ENCODE peak calls at places on chromosome 6, in seven cellular contexts. R is A549, E is suprapubic skin, L is H1, O is ovary, B is tibial nerve, S is stomach. K is an unnamed sample.

GRCh38 chr6:710601-711571 is 17.9 kb upstream of the EXOC2 start:
- DNase-seq in R (peak), S (peak), E (no peak), B (no peak), O (peak), L (no peak), K (no peak)

GRCh38 chr6:27684264-27685211 is 211.6 kb upstream of the ZNF184 start:
- DNase-seq in S (no peak), E (no peak), R (peak), B (no peak), L (peak), O (peak), K (no peak)

GRCh38 chr6:135173989-135174484 is 7.1 kb upstream of the MYB start:
- DNase-seq in L (no peak), E (no peak), O (no peak), S (no peak), R (no peak), B (no peak), K (no peak)

GRCh38 chr6:47716207-47716606 is 17.8 kb downstream of the ADGRF4 start:
- DNase-seq in E (no peak), L (no peak), R (no peak), S (no peak), B (no peak), O (no peak), K (no peak)

GRCh38 chr6:105991561-105992314 is 94.4 kb upstream of the PRDM1 start:
- DNase-seq in E (no peak), O (peak), L (no peak), B (no peak), R (no peak), S (peak), K (no peak)

GRCh38 chr6:1515781-1516180 is 93.9 kb upstream of the FOXC1 start:
- DNase-seq in S (no peak), L (no peak), O (no peak), E (no peak), R (no peak), B (no peak), K (no peak)

GRCh38 chr6:8229913-8230312 is 127.6 kb upstream of the EEF1E1 start:
- DNase-seq in R (no peak), O (no peak), E (no peak), S (no peak), B (no peak), L (peak), K (no peak)

GRCh38 chr6:33694401-33694931 is 17.0 kb downstream of the UQCC2 start:
- DNase-seq in O (no peak), S (no peak), E (no peak), L (no peak), B (no peak), R (peak), K (no peak)

GRCh38 chr6:133704371-133704770 is 184.5 kb upstream of the TCF21 start:
- DNase-seq in R (no peak), L (no peak), S (no peak), B (no peak), E (no peak), O (no peak), K (no peak)

GRCh38 chr6:102015431-102015830 is 621.9 kb downstream of the GRIK2 start:
- DNase-seq in O (no peak), R (no peak), E (no peak), L (no peak), S (no peak), B (no peak), K (no peak)

GRCh38 chr6:145844933-145845531 is 30.4 kb upstream of the FBXO30 start:
- DNase-seq in S (no peak), L (no peak), B (no peak), O (no peak), E (no peak), R (no peak), K (no peak)

DNA sequence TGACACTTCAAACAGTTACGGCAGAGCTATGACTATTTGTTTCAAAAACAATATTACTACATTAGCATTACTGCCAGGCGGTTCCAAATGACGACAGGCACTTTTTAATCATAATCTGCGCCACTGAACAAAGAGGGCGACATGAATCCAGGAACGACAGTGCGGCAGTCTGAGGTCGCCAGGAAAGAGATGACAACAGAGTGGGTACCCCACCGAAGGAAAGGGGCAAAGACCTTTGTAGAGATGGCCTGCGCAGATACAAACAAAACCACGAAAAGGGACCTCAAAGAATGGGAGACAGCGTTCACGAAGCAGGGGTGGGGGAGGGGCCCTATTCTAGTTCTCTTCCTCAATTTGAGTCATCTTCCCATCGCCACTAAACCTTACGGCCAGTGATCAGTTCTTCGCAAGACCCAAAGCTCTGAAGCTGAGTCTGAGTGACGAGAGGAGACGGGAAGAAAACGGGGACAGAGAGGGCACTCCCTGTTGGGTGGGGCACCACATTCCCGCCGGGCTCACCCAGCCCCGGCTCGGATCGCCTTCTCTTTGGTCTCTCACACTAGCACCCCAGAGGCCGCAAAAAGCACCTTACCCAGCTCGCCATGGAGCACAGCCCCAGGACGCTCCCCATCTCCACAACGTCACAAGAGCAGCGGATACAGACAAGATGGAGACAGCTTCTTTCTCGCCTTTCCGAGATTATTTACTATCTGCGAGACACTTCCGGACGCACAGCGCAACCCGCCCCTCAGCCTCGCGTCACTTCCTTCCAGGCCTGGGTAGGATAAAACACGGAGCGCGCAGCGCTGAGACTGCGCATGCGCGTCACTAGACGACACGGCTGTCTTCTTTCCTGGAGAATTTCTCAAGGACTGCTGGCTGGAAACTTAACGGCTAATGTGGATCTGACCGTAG is at the start of gene SERINC1:
- DNase-seq in B (peak), L (peak), R (peak), O (peak), E (peak), S (peak), K (peak)
- TF ChIP-seq EP300 in B (peak), L (no peak), R (no peak), O (no peak), E (no peak), S (no peak), K (no peak)

GRCh38 chr6:63114610-63115009 is 96.7 kb upstream of the FKBP1C start:
- DNase-seq in B (no peak), E (no peak), S (no peak), O (no peak), R (no peak), L (no peak), K (no peak)
- TF ChIP-seq EP300 in B (no peak), E (no peak), S (no peak), O (no peak), R (no peak), L (no peak), K (no peak)

DNA sequence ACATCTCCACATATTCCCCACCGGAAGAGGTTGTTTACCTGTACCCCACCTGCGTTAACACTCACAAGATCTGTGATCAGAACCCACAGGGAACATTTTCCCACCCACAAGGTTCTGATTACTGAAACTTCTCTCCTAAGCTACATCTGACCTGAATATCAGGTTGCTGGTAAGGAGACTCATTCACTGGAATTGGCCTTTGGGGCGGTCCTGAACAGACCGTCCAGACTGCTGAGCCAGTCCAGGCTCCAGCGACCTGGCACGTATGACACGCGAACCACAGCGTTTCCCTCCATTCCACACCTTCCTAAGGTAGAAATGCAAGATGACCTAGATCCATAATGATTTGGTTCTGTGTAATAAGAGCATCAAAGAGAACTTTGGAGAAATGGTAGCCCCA is 9.8 kb downstream of the VGLL2 start:
- DNase-seq in E (no peak), S (no peak), B (no peak), R (no peak), L (no peak), O (no peak), K (no peak)
- TF ChIP-seq EP300 in E (no peak), S (no peak), B (no peak), R (no peak), L (no peak), O (no peak), K (no peak)

GRCh38 chr6:43713611-43714310 is 26.2 kb upstream of the MRPS18A start:
- DNase-seq in E (no peak), S (no peak), O (no peak), R (no peak), B (no peak), L (no peak), K (no peak)

GRCh38 chr6:43712590-43712989 is 25.0 kb upstream of the MRPS18A start:
- DNase-seq in R (no peak), L (no peak), S (no peak), O (no peak), B (no peak), E (no peak), K (no peak)

GRCh38 chr6:43715056-43715788 is 27.6 kb upstream of the MRPS18A start:
- DNase-seq in B (no peak), S (no peak), L (no peak), R (no peak), E (no peak), O (no peak), K (no peak)

GRCh38 chr6:43716099-43716498 is 28.5 kb upstream of the MRPS18A start:
- DNase-seq in B (no peak), S (no peak), R (no peak), L (no peak), O (peak), E (no peak), K (no peak)

DNA sequence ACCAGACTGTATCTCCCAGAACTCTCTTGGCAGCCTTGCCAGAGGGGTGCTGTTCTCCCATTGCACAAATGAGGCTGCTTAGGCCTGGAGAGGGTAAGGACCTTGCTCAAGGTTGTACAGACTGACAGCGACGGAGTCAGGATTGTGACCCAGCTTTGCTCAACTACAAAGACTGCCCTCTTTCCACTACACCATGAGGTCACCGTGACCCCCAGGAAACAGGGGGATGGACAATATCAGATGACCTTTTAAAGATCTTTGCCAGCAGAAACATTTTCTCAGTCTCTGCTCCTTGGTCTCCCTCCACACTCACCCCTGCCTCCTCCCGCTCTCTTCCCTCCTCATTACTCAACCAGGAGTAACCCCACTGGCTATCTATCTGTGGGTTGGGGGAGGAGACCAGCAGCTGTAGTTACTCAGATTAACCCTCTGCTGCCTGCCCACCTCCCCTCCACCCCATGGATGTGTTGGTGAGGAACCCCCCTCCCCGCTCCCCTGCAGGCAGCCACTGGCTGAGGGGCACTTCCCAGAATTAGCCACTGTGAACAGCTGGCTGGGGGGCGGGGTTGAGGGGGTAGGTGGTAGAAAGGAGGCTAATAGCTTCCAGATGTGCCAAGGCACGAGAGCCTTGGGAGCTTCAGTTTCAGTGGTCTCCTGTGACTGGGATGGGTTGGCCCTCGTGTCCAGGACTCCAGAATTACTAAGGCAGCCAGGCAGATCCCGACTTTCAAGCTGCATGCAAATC is 26.9 kb upstream of the MRPS18A start:
- DNase-seq in O (peak), L (no peak), R (no peak), B (peak), E (no peak), S (no peak), K (no peak)
- TF ChIP-seq EP300 in O (no peak), L (no peak), R (no peak), B (peak), E (no peak), S (no peak), K (no peak)

GRCh38 chr6:128168244-128168643 is 267.4 kb upstream of the THEMIS start:
- DNase-seq in B (no peak), O (no peak), L (no peak), R (no peak), E (no peak), S (no peak), K (no peak)

GRCh38 chr6:128174724-128175123 is 273.9 kb upstream of the THEMIS start:
- DNase-seq in L (no peak), R (no peak), B (no peak), O (no peak), S (no peak), E (no peak), K (no peak)

GRCh38 chr6:128173290-128173689 is 272.4 kb upstream of the THEMIS start:
- DNase-seq in L (no peak), O (no peak), E (no peak), S (no peak), B (no peak), R (no peak), K (no peak)

GRCh38 chr6:128172752-128173151 is 271.9 kb upstream of the THEMIS start:
- DNase-seq in L (no peak), E (no peak), S (no peak), O (no peak), R (no peak), B (no peak), K (no peak)

GRCh38 chr6:128171182-128171581 is 270.3 kb upstream of the THEMIS start:
- DNase-seq in S (no peak), L (no peak), B (no peak), R (no peak), O (no peak), E (no peak), K (no peak)
- TF ChIP-seq EP300 in S (no peak), L (no peak), B (no peak), R (no peak), O (no peak), E (no peak), K (no peak)

GRCh38 chr6:14499804-14500203 is 382.2 kb downstream of the CD83 start:
- DNase-seq in E (no peak), R (peak), L (no peak), O (no peak), B (no peak), S (no peak), K (no peak)

GRCh38 chr6:14501914-14502313 is 384.3 kb downstream of the CD83 start:
- DNase-seq in B (no peak), O (no peak), E (no peak), R (no peak), L (no peak), S (no peak), K (no peak)

GRCh38 chr6:14499309-14499708 is 381.7 kb downstream of the CD83 start:
- DNase-seq in B (no peak), O (no peak), E (no peak), L (no peak), R (no peak), S (no peak), K (no peak)

GRCh38 chr6:14502551-14502950 is 385.0 kb downstream of the CD83 start:
- DNase-seq in E (no peak), S (no peak), O (no peak), R (peak), L (no peak), B (no peak), K (peak)

GRCh38 chr6:14501240-14501639 is 383.7 kb downstream of the CD83 start:
- DNase-seq in B (no peak), O (no peak), R (no peak), E (no peak), L (no peak), S (no peak), K (no peak)
- TF ChIP-seq EP300 in B (no peak), O (no peak), R (no peak), E (no peak), L (no peak), S (no peak), K (no peak)

DNA sequence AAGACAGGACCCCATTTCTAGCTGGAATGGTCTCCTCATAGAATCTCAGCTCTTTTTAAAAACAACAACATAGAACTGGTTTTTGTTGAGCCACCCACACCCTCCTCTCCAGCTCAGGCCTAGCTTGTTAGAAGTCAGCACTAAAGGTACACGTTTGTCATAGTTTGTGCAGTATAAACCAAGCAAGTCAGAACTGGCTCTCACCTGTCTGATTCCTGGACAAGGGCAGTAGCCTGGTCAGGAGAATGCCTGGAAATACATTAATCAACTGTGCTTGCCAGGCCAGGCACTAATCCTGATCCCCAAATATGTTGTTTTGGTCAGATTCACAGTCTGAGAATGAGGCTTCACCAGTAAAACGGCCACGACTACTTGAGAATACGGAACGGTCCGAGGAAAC is 296.7 kb downstream of the ZFAND3 start:
- DNase-seq in B (no peak), L (no peak), O (no peak), R (no peak), E (no peak), S (no peak), K (no peak)
- TF ChIP-seq EP300 in B (no peak), L (no peak), O (no peak), R (no peak), E (no peak), S (no peak), K (no peak)